ENCODE peak calls at places on chromosomes 2 and 18, in five cellular contexts. One of them, this sample, is unnamed.

GRCh38 chr2:45170976-45171514 is 161.8 kb upstream of the SIX2 start:
- DNase-seq in hepatocyte: no peak
- DNase-seq in astrocyte of the spinal cord: peak; percentile 56
- DNase-seq in upper lobe of right lung: no peak
- DNase-seq in dorsolateral prefrontal cortex: no peak
- DNase-seq in this sample: peak; percentile 22

GRCh38 chr2:144015655-144016245 is 504.2 kb downstream of the ZEB2 start:
- DNase-seq in dorsolateral prefrontal cortex: no peak
- DNase-seq in hepatocyte: no peak
- DNase-seq in upper lobe of right lung: no peak
- DNase-seq in astrocyte of the spinal cord: peak; percentile 85
- DNase-seq in this sample: peak; percentile 78

GRCh38 chr2:202689898-202690297 is 55.1 kb downstream of the FAM117B start:
- DNase-seq in astrocyte of the spinal cord: no peak
- DNase-seq in hepatocyte: no peak
- DNase-seq in upper lobe of right lung: no peak
- DNase-seq in dorsolateral prefrontal cortex: no peak
- DNase-seq in this sample: no peak

GRCh38 chr2:18096836-18097405 is 218.5 kb downstream of the KCNS3 start:
- DNase-seq in astrocyte of the spinal cord: no peak
- DNase-seq in hepatocyte: no peak
- DNase-seq in upper lobe of right lung: no peak
- DNase-seq in dorsolateral prefrontal cortex: no peak
- DNase-seq in this sample: no peak

GRCh38 chr2:128427356-128427755 is 108.7 kb upstream of the HS6ST1 start:
- DNase-seq in astrocyte of the spinal cord: no peak
- DNase-seq in dorsolateral prefrontal cortex: no peak
- DNase-seq in hepatocyte: no peak
- DNase-seq in upper lobe of right lung: peak; percentile 30
- DNase-seq in this sample: no peak

GRCh38 chr18:73613706-73614340 is 533.8 kb downstream of the FBXO15 start:
- DNase-seq in dorsolateral prefrontal cortex: no peak
- DNase-seq in upper lobe of right lung: no peak
- DNase-seq in hepatocyte: no peak
- DNase-seq in astrocyte of the spinal cord: no peak
- DNase-seq in this sample: peak; percentile 52

GRCh38 chr2:115560671-115561070 is 1118.2 kb downstream of the DPP10 start:
- DNase-seq in astrocyte of the spinal cord: no peak
- DNase-seq in dorsolateral prefrontal cortex: no peak
- DNase-seq in upper lobe of right lung: no peak
- DNase-seq in hepatocyte: no peak
- DNase-seq in this sample: no peak

GRCh38 chr2:240983361-240983995 is 14.9 kb upstream of the SNED1 start:
- DNase-seq in upper lobe of right lung: peak; percentile 81
- DNase-seq in hepatocyte: peak; percentile 83
- DNase-seq in dorsolateral prefrontal cortex: no peak
- DNase-seq in astrocyte of the spinal cord: no peak
- DNase-seq in this sample: peak; percentile 54

GRCh38 chr2:1947316-1947715 is 203.0 kb upstream of the PXDN start:
- DNase-seq in upper lobe of right lung: no peak
- DNase-seq in astrocyte of the spinal cord: no peak
- DNase-seq in hepatocyte: no peak
- DNase-seq in dorsolateral prefrontal cortex: no peak
- DNase-seq in this sample: no peak

GRCh38 chr2:207734264-207734635 is 22.8 kb downstream of the CCNYL1 start:
- DNase-seq in upper lobe of right lung: no peak
- DNase-seq in hepatocyte: peak; percentile 46
- DNase-seq in dorsolateral prefrontal cortex: no peak
- DNase-seq in astrocyte of the spinal cord: peak; percentile 46
- DNase-seq in this sample: peak; percentile 70

GRCh38 chr18:58592223-58593214 is 36.4 kb downstream of the ALPK2 start:
- DNase-seq in astrocyte of the spinal cord: no peak
- DNase-seq in hepatocyte: no peak
- DNase-seq in upper lobe of right lung: no peak
- DNase-seq in dorsolateral prefrontal cortex: no peak
- DNase-seq in this sample: no peak

GRCh38 chr2:95289251-95289650 is 7.9 kb upstream of the KCNIP3 start:
- DNase-seq in hepatocyte: no peak
- DNase-seq in upper lobe of right lung: no peak
- DNase-seq in dorsolateral prefrontal cortex: no peak
- DNase-seq in astrocyte of the spinal cord: no peak
- DNase-seq in this sample: no peak

GRCh38 chr2:71455011-71455740 is 1.8 kb downstream of the DYSF start:
- DNase-seq in astrocyte of the spinal cord: no peak
- DNase-seq in dorsolateral prefrontal cortex: no peak
- DNase-seq in hepatocyte: no peak
- DNase-seq in upper lobe of right lung: no peak
- DNase-seq in this sample: no peak

GRCh38 chr2:232539298-232540231 is at the start of gene CHRNG:
- DNase-seq in hepatocyte: peak; percentile 4
- DNase-seq in upper lobe of right lung: peak; percentile 59
- DNase-seq in astrocyte of the spinal cord: no peak
- DNase-seq in dorsolateral prefrontal cortex: no peak
- DNase-seq in this sample: no peak

GRCh38 chr2:134593500-134593899 is 125.3 kb downstream of the TMEM163 start:
- DNase-seq in dorsolateral prefrontal cortex: no peak
- DNase-seq in hepatocyte: no peak
- DNase-seq in upper lobe of right lung: no peak
- DNase-seq in astrocyte of the spinal cord: no peak
- DNase-seq in this sample: no peak

GRCh38 chr18:6437937-6438818 is 23.5 kb upstream of the L3MBTL4 start:
- DNase-seq in dorsolateral prefrontal cortex: no peak
- DNase-seq in upper lobe of right lung: no peak
- DNase-seq in astrocyte of the spinal cord: no peak
- DNase-seq in hepatocyte: no peak
- DNase-seq in this sample: no peak

GRCh38 chr2:239774142-239774462 is 251.0 kb downstream of the NDUFA10 start:
- DNase-seq in astrocyte of the spinal cord: no peak
- DNase-seq in hepatocyte: no peak
- DNase-seq in upper lobe of right lung: no peak
- DNase-seq in dorsolateral prefrontal cortex: no peak
- DNase-seq in this sample: no peak

GRCh38 chr2:179049203-179049545 is 763 bp downstream of the CCDC141 start:
- DNase-seq in upper lobe of right lung: no peak
- DNase-seq in dorsolateral prefrontal cortex: no peak
- DNase-seq in astrocyte of the spinal cord: no peak
- DNase-seq in hepatocyte: no peak
- DNase-seq in this sample: no peak

GRCh38 chr18:79378416-79379250 is 17.1 kb upstream of the NFATC1 start:
- DNase-seq in astrocyte of the spinal cord: peak; percentile 71
- DNase-seq in dorsolateral prefrontal cortex: peak; percentile 62
- DNase-seq in upper lobe of right lung: peak; percentile 88
- DNase-seq in hepatocyte: peak; percentile 89
- DNase-seq in this sample: peak; percentile 82

GRCh38 chr2:529425-529824 is 147.8 kb downstream of the TMEM18 start:
- DNase-seq in dorsolateral prefrontal cortex: no peak
- DNase-seq in upper lobe of right lung: no peak
- DNase-seq in astrocyte of the spinal cord: peak; percentile 30
- DNase-seq in hepatocyte: peak; percentile 20
- DNase-seq in this sample: peak; percentile 20

GRCh38 chr2:2613279-2614199 is 282.5 kb upstream of the MYT1L start:
- DNase-seq in hepatocyte: peak; percentile 96
- DNase-seq in astrocyte of the spinal cord: peak; percentile 89
- DNase-seq in dorsolateral prefrontal cortex: peak; percentile 97
- DNase-seq in upper lobe of right lung: peak; percentile 93
- DNase-seq in this sample: peak; percentile 81

GRCh38 chr2:42117923-42118758 is 51.0 kb upstream of the EML4 start:
- DNase-seq in dorsolateral prefrontal cortex: no peak
- DNase-seq in hepatocyte: no peak
- DNase-seq in astrocyte of the spinal cord: peak; percentile 79
- DNase-seq in upper lobe of right lung: no peak
- DNase-seq in this sample: peak; percentile 62

GRCh38 chr2:179749210-179749609 is 112.2 kb downstream of the ZNF385B start:
- DNase-seq in dorsolateral prefrontal cortex: no peak
- DNase-seq in astrocyte of the spinal cord: peak; percentile 44
- DNase-seq in upper lobe of right lung: no peak
- DNase-seq in hepatocyte: no peak
- DNase-seq in this sample: peak; percentile 30

GRCh38 chr18:57150828-57151227 is 3.9 kb downstream of the BOD1L2 start:
- DNase-seq in upper lobe of right lung: no peak
- DNase-seq in dorsolateral prefrontal cortex: no peak
- DNase-seq in astrocyte of the spinal cord: no peak
- DNase-seq in hepatocyte: peak; percentile 9
- DNase-seq in this sample: no peak

GRCh38 chr2:39418491-39418890 is 18.6 kb downstream of the MAP4K3 start:
- DNase-seq in upper lobe of right lung: no peak
- DNase-seq in dorsolateral prefrontal cortex: no peak
- DNase-seq in hepatocyte: no peak
- DNase-seq in astrocyte of the spinal cord: no peak
- DNase-seq in this sample: no peak

GRCh38 chr18:46917808-46918600 is 602 bp downstream of the KATNAL2 start:
- DNase-seq in upper lobe of right lung: no peak
- DNase-seq in dorsolateral prefrontal cortex: peak; percentile 12
- DNase-seq in astrocyte of the spinal cord: peak; percentile 36
- DNase-seq in hepatocyte: peak; percentile 34
- DNase-seq in this sample: peak; percentile 25

DNA sequence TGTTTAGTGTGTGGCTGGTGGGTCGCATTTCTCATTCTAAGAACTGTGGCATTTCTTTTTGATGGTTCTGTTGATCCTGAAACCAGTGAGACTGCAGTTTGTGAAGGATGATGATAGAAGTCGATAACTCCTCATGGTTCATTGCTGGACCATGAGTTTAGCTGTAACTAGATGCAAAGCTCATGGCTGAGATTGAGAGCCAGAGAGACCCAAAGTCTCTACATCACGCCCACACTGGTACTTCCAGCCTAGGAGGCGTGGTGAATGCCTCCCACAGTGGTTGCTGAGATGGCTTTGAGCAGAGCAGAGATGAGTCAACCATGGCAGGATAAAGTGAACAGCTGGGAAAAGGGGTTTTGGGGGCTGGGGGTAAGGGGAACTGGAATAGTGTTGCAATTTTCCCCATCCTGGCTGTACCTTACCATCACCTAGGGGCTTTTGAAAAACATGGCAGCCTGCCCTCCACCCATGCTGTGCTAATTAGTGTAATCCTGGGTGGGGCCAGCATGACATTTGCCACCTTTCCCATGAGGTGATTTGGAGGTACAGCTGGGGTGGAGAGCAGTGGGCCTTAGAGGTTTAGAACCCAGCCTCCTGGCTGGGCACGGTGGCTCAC is 24.1 kb downstream of the INPP4A start:
- DNase-seq in upper lobe of right lung: no peak
- DNase-seq in hepatocyte: no peak
- DNase-seq in astrocyte of the spinal cord: peak; percentile 10
- DNase-seq in dorsolateral prefrontal cortex: no peak
- DNase-seq in this sample: peak; percentile 39
- H3K4me3 ChIP-seq in upper lobe of right lung: no peak overlapping the region
- H3K4me3 ChIP-seq in hepatocyte: no peak overlapping the region
- H3K4me3 ChIP-seq in astrocyte of the spinal cord: no peak overlapping the region
- H3K4me3 ChIP-seq in dorsolateral prefrontal cortex: no peak overlapping the region
- H3K4me3 ChIP-seq in this sample: no peak overlapping the region

GRCh38 chr18:52343138-52343537 is 3.1 kb downstream of the DCC start:
- DNase-seq in astrocyte of the spinal cord: peak; percentile 32
- DNase-seq in dorsolateral prefrontal cortex: no peak
- DNase-seq in hepatocyte: peak; percentile 18
- DNase-seq in upper lobe of right lung: no peak
- DNase-seq in this sample: peak; percentile 1

GRCh38 chr18:52341617-52342381 is 1.8 kb downstream of the DCC start:
- DNase-seq in hepatocyte: peak; percentile 50
- DNase-seq in astrocyte of the spinal cord: peak; percentile 41
- DNase-seq in dorsolateral prefrontal cortex: peak; percentile 6
- DNase-seq in upper lobe of right lung: no peak
- DNase-seq in this sample: peak; percentile 10

GRCh38 chr18:52337286-52337685 is 2.7 kb upstream of the DCC start:
- DNase-seq in upper lobe of right lung: no peak
- DNase-seq in dorsolateral prefrontal cortex: no peak
- DNase-seq in astrocyte of the spinal cord: peak; percentile 64
- DNase-seq in hepatocyte: no peak
- DNase-seq in this sample: peak; percentile 32

GRCh38 chr18:52340466-52341378 is 725 bp downstream of the DCC start:
- DNase-seq in dorsolateral prefrontal cortex: no peak
- DNase-seq in upper lobe of right lung: no peak
- DNase-seq in astrocyte of the spinal cord: peak; percentile 23
- DNase-seq in hepatocyte: no peak
- DNase-seq in this sample: peak; percentile 2

GRCh38 chr18:52339891-52340371 is at the start of gene DCC:
- DNase-seq in dorsolateral prefrontal cortex: peak; percentile 15
- DNase-seq in upper lobe of right lung: no peak
- DNase-seq in hepatocyte: peak; percentile 77
- DNase-seq in astrocyte of the spinal cord: peak; percentile 62
- DNase-seq in this sample: peak; percentile 61
- H3K4me3 ChIP-seq in dorsolateral prefrontal cortex: peak within 1 kb of the TSS; percentile 48
- H3K4me3 ChIP-seq in upper lobe of right lung: peak within 1 kb of the TSS; percentile 35
- H3K4me3 ChIP-seq in hepatocyte: peak within 1 kb of the TSS; percentile 35
- H3K4me3 ChIP-seq in astrocyte of the spinal cord: peak within 1 kb of the TSS; percentile 45
- H3K4me3 ChIP-seq in this sample: peak within 1 kb of the TSS; percentile 28

GRCh38 chr2:130912471-130912870 is 75.8 kb downstream of the ARHGEF4 start:
- DNase-seq in dorsolateral prefrontal cortex: no peak
- DNase-seq in upper lobe of right lung: no peak
- DNase-seq in astrocyte of the spinal cord: no peak
- DNase-seq in hepatocyte: no peak
- DNase-seq in this sample: no peak

GRCh38 chr2:130913891-130914290 is 77.2 kb downstream of the ARHGEF4 start:
- DNase-seq in upper lobe of right lung: no peak
- DNase-seq in dorsolateral prefrontal cortex: no peak
- DNase-seq in astrocyte of the spinal cord: no peak
- DNase-seq in hepatocyte: no peak
- DNase-seq in this sample: no peak

GRCh38 chr2:130911482-130911881 is 74.8 kb downstream of the ARHGEF4 start:
- DNase-seq in astrocyte of the spinal cord: no peak
- DNase-seq in dorsolateral prefrontal cortex: no peak
- DNase-seq in upper lobe of right lung: no peak
- DNase-seq in hepatocyte: no peak
- DNase-seq in this sample: no peak

GRCh38 chr2:130910931-130911330 is 74.2 kb downstream of the ARHGEF4 start:
- DNase-seq in astrocyte of the spinal cord: no peak
- DNase-seq in upper lobe of right lung: no peak
- DNase-seq in hepatocyte: no peak
- DNase-seq in dorsolateral prefrontal cortex: no peak
- DNase-seq in this sample: no peak

DNA sequence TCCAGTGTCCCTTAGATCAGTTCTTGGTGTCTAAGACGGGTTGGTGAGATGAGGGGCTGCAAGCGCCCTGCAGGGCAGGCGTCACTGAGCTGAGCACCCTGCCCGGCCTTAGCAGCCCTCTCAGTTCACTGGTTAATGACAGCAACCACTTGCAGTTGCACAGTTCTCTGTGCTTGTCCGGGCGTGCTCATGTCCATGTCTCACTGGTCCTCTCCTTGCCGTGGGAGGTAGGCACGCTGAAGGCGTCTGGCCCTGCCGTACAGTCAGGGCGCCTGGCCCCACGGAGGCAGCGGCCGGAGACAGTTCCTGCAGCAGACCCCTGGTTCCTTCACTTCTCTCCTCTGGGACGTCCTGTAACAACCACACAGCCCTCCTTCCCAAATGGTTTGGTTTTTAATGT is 75.3 kb downstream of the ARHGEF4 start:
- DNase-seq in astrocyte of the spinal cord: no peak
- DNase-seq in hepatocyte: no peak
- DNase-seq in dorsolateral prefrontal cortex: no peak
- DNase-seq in upper lobe of right lung: no peak
- DNase-seq in this sample: no peak
- H3K4me3 ChIP-seq in astrocyte of the spinal cord: no peak overlapping the region
- H3K4me3 ChIP-seq in hepatocyte: no peak overlapping the region
- H3K4me3 ChIP-seq in dorsolateral prefrontal cortex: no peak overlapping the region
- H3K4me3 ChIP-seq in upper lobe of right lung: no peak overlapping the region
- H3K4me3 ChIP-seq in this sample: no peak overlapping the region

GRCh38 chr2:188983427-188984101 is 9.4 kb downstream of the COL3A1 start:
- DNase-seq in astrocyte of the spinal cord: peak; percentile 68
- DNase-seq in upper lobe of right lung: no peak
- DNase-seq in dorsolateral prefrontal cortex: no peak
- DNase-seq in hepatocyte: peak; percentile 31
- DNase-seq in this sample: peak; percentile 76
- H3K4me3 ChIP-seq in astrocyte of the spinal cord: no peak overlapping the region
- H3K4me3 ChIP-seq in upper lobe of right lung: no peak overlapping the region
- H3K4me3 ChIP-seq in dorsolateral prefrontal cortex: no peak overlapping the region
- H3K4me3 ChIP-seq in hepatocyte: peak overlapping the region; percentile 12
- H3K4me3 ChIP-seq in this sample: peak overlapping the region; percentile 84